ENCODE peak calls at places on chromosomes 5 and 9, in four cellular contexts. D is left ventricle myocardium inferior, P is AG04450, N is PC-3. O is an unnamed sample. For H3K27me3, the result is how much of the 10 kb centered on the place peaks cover.

GRCh38 chr5:150036513-150036912 is 36.0 kb downstream of the HMGXB3 start:
- DNase-seq in D (peak), P (peak), N (peak), O (peak)

GRCh38 chr9:70954607-70955143 is 166.7 kb downstream of the TRPM3 start:
- DNase-seq in D (no peak), P (no peak), N (no peak), O (no peak)

GRCh38 chr9:22084336-22085035 is 75.4 kb upstream of the CDKN2B start:
- DNase-seq in D (no peak), P (peak), N (peak), O (peak)

GRCh38 chr5:58459276-58459859 is 518 bp downstream of the PLK2 start:
- DNase-seq in D (peak), P (no peak), N (no peak), O (no peak)

GRCh38 chr9:71349218-71349617 is 227.8 kb upstream of the TRPM3 start:
- DNase-seq in D (no peak), P (no peak), N (no peak), O (no peak)

GRCh38 chr9:91843093-91843492 is 106.9 kb downstream of the ROR2 start:
- DNase-seq in D (no peak), P (no peak), N (no peak), O (no peak)

GRCh38 chr5:108382784-108383358 is 973 bp upstream of the FBXL17 start:
- DNase-seq in D (no peak), P (no peak), N (no peak), O (no peak)

GRCh38 chr5:157842185-157842584 is 16.8 kb downstream of the CLINT1 start:
- DNase-seq in D (no peak), P (no peak), N (no peak), O (no peak)

GRCh38 chr5:135040331-135041144 is 6.5 kb upstream of the PITX1 start:
- DNase-seq in D (no peak), P (no peak), N (no peak), O (no peak)
- H3K27me3 ChIP-seq in D (half or more), P (half or more), N (under half), O (half or more)

GRCh38 chr9:126674365-126675146 is 60.8 kb downstream of the LMX1B start:
- DNase-seq in D (no peak), P (no peak), N (no peak), O (no peak)

GRCh38 chr9:126673689-126674364 is 60.1 kb downstream of the LMX1B start:
- DNase-seq in D (no peak), P (no peak), N (peak), O (no peak)

GRCh38 chr9:126676685-126677143 is 63.0 kb downstream of the LMX1B start:
- DNase-seq in D (no peak), P (no peak), N (no peak), O (no peak)

GRCh38 chr9:126676102-126676684 is 62.5 kb downstream of the LMX1B start:
- DNase-seq in D (no peak), P (no peak), N (no peak), O (no peak)

DNA sequence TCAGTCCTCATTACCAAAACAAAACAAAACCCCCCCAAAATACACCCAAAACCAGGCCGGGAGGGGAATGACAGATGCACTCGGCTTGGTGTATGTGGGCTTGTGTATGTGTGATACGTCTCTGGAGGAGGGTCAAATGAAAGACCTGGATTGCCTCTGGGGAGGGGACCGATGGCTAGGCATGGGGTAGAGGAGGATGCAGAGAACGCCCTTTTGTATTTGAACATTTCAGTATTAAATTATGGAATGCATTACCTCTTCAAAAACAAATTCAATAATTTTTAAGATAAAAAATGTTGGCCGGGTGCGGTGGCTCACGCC is 61.4 kb downstream of the LMX1B start:
- DNase-seq in D (no peak), P (no peak), N (no peak), O (no peak)
- H3K27me3 ChIP-seq in D (half or more), P (half or more), N (under half), O (under half)

GRCh38 chr5:1882337-1883119 is at the start of gene IRX4:
- DNase-seq in D (no peak), P (no peak), N (peak), O (no peak)

GRCh38 chr5:1879292-1880263 is 3.1 kb downstream of the IRX4 start:
- DNase-seq in D (no peak), P (no peak), N (no peak), O (no peak)

GRCh38 chr5:1881273-1881586 is 1.5 kb downstream of the IRX4 start:
- DNase-seq in D (no peak), P (no peak), N (peak), O (no peak)

GRCh38 chr5:1881731-1882336 is 891 bp downstream of the IRX4 start:
- DNase-seq in D (no peak), P (no peak), N (no peak), O (no peak)

GRCh38 chr5:1880377-1881272 is 2.1 kb downstream of the IRX4 start:
- DNase-seq in D (no peak), P (no peak), N (no peak), O (no peak)
- H3K27me3 ChIP-seq in D (half or more), P (half or more), N (under half), O (half or more)

GRCh38 chr9:131824953-131825495 is 85.1 kb upstream of the RAPGEF1 start:
- DNase-seq in D (no peak), P (no peak), N (no peak), O (no peak)

GRCh38 chr9:131831380-131832165 is 91.7 kb upstream of the RAPGEF1 start:
- DNase-seq in D (no peak), P (no peak), N (no peak), O (no peak)

GRCh38 chr9:131826053-131826452 is 86.2 kb upstream of the RAPGEF1 start:
- DNase-seq in D (no peak), P (no peak), N (no peak), O (no peak)

GRCh38 chr9:131826966-131827525 is 87.2 kb upstream of the RAPGEF1 start:
- DNase-seq in D (no peak), P (no peak), N (peak), O (no peak)

GRCh38 chr9:131827821-131828369 is 88.0 kb upstream of the RAPGEF1 start:
- DNase-seq in D (no peak), P (no peak), N (no peak), O (no peak)
- H3K27me3 ChIP-seq in D (half or more), P (half or more), N (under half), O (under half)

GRCh38 chr5:88690619-88691560 is 192.1 kb downstream of the MEF2C start:
- DNase-seq in D (peak), P (peak), N (peak), O (no peak)
- H3K27me3 ChIP-seq in D (half or more), P (half or more), N (under half), O (half or more)

DNA sequence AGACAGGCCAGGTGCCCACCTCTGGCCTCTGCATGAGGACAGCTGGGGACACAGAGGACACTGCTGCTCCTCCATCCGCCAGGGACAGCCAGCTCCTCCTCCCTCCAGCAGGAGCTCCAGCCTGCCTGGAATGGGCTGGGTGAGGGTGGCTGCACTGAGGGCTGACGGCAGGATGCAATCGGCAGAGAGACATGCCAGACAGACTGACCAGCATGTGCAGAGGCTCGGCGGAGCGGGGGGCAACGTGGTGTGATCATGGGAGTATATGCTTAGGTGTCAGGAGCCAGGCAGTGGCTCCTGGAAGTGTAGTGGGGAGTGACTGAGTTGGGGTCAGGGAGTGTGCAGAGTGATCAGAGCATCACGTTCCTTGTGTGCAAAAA is 68.4 kb downstream of the RASGEF1C start:
- DNase-seq in D (no peak), P (no peak), N (no peak), O (no peak)
- H3K27me3 ChIP-seq in D (half or more), P (under half), N (under half), O (under half)

GRCh38 chr9:132193227-132194110 is 31.6 kb downstream of the NTNG2 start:
- DNase-seq in D (no peak), P (no peak), N (no peak), O (no peak)

GRCh38 chr9:132192728-132193127 is 30.9 kb downstream of the NTNG2 start:
- DNase-seq in D (no peak), P (peak), N (no peak), O (no peak)

GRCh38 chr9:132187006-132187760 is 25.3 kb downstream of the NTNG2 start:
- DNase-seq in D (no peak), P (no peak), N (no peak), O (no peak)

GRCh38 chr9:132194508-132194907 is 32.6 kb downstream of the NTNG2 start:
- DNase-seq in D (no peak), P (no peak), N (no peak), O (no peak)

DNA sequence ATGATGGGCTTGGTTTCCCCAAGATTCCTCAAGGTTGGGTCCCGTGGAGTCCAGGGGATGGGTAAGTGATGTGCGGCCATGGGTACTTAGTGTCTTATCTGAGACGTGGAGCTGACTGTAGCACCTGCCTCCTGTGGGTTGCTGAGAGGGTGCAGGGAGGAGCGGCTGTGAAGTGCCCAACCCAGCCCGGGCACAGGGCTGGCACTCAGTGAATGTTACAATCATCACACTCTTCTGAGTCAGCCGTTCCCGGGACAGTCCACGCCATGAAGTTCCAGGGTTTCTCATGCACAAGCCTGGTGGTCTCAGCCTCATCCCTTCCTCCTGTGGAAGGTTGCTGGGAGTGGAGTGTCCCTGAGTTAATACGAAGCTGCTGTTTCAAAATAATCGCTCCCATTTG is 29.1 kb downstream of the NTNG2 start:
- DNase-seq in D (no peak), P (no peak), N (no peak), O (no peak)
- H3K27me3 ChIP-seq in D (half or more), P (under half), N (under half), O (under half)

GRCh38 chr9:89677696-89678393 is 73.0 kb downstream of the GADD45G start:
- DNase-seq in D (no peak), P (no peak), N (no peak), O (no peak)

GRCh38 chr9:89675403-89675771 is 70.6 kb downstream of the GADD45G start:
- DNase-seq in D (peak), P (no peak), N (no peak), O (no peak)

GRCh38 chr9:89678394-89679005 is 73.7 kb downstream of the GADD45G start:
- DNase-seq in D (no peak), P (no peak), N (no peak), O (no peak)

GRCh38 chr9:89674667-89675402 is 70.0 kb downstream of the GADD45G start:
- DNase-seq in D (peak), P (no peak), N (no peak), O (no peak)

GRCh38 chr9:89676281-89676680 is 71.5 kb downstream of the GADD45G start:
- DNase-seq in D (peak), P (no peak), N (no peak), O (no peak)
- H3K27me3 ChIP-seq in D (under half), P (under half), N (under half), O (under half)

GRCh38 chr5:88660326-88660946 is 222.5 kb downstream of the MEF2C start:
- DNase-seq in D (no peak), P (no peak), N (peak), O (no peak)

GRCh38 chr5:88659529-88660325 is 223.3 kb downstream of the MEF2C start:
- DNase-seq in D (no peak), P (no peak), N (no peak), O (no peak)

GRCh38 chr5:88661870-88662207 is 221.1 kb downstream of the MEF2C start:
- DNase-seq in D (no peak), P (no peak), N (no peak), O (no peak)

GRCh38 chr5:88662801-88663360 is 220.1 kb downstream of the MEF2C start:
- DNase-seq in D (no peak), P (no peak), N (no peak), O (no peak)

GRCh38 chr5:88660947-88661869 is 221.8 kb downstream of the MEF2C start:
- DNase-seq in D (no peak), P (no peak), N (peak), O (peak)
- H3K27me3 ChIP-seq in D (half or more), P (half or more), N (under half), O (under half)

GRCh38 chr9:135245482-135246247 is 158.2 kb downstream of the OLFM1 start:
- DNase-seq in D (no peak), P (no peak), N (no peak), O (no peak)

GRCh38 chr9:135246248-135247173 is 159.0 kb downstream of the OLFM1 start:
- DNase-seq in D (no peak), P (no peak), N (no peak), O (no peak)

GRCh38 chr9:135243201-135244190 is 156.0 kb downstream of the OLFM1 start:
- DNase-seq in D (no peak), P (no peak), N (no peak), O (no peak)

GRCh38 chr9:135244271-135244691 is 156.8 kb downstream of the OLFM1 start:
- DNase-seq in D (no peak), P (no peak), N (no peak), O (no peak)

GRCh38 chr9:135244751-135245221 is 157.3 kb downstream of the OLFM1 start:
- DNase-seq in D (peak), P (no peak), N (no peak), O (no peak)
- H3K27me3 ChIP-seq in D (half or more), P (under half), N (under half), O (under half)

O was measured in kidney epithelial cell.